ENCODE peak calls at places on chromosomes 7 and 10, in ten cellular contexts. One of them, this sample, is unnamed.
A peak's percentile ranks its signal among the peaks of the same experiment; 100 is the strongest.

GRCh38 chr10:62818426-62819011 is 2.4 kb upstream of the EGR2 start:
- DNase-seq in H1: no peak
- DNase-seq in suprapubic skin: no peak
- DNase-seq in spleen: peak; percentile 89
- DNase-seq in transverse colon: peak; percentile 26
- DNase-seq in K562: peak; percentile 34
- DNase-seq in HCT116: no peak
- DNase-seq in sigmoid colon: no peak
- DNase-seq in HepG2: no peak
- DNase-seq in GM12892: no peak
- DNase-seq in this sample: no peak

GRCh38 chr7:51706851-51707250 is 390.2 kb upstream of the COBL start:
- DNase-seq in H1: no peak
- DNase-seq in suprapubic skin: no peak
- DNase-seq in spleen: no peak
- DNase-seq in transverse colon: no peak
- DNase-seq in K562: no peak
- DNase-seq in HCT116: no peak
- DNase-seq in sigmoid colon: no peak
- DNase-seq in HepG2: no peak
- DNase-seq in GM12892: no peak
- DNase-seq in this sample: no peak

GRCh38 chr10:88198023-88198422 is 334.6 kb downstream of the PTEN start:
- DNase-seq in H1: no peak
- DNase-seq in suprapubic skin: no peak
- DNase-seq in spleen: no peak
- DNase-seq in transverse colon: no peak
- DNase-seq in K562: no peak
- DNase-seq in HCT116: no peak
- DNase-seq in sigmoid colon: no peak
- DNase-seq in HepG2: no peak
- DNase-seq in GM12892: no peak
- DNase-seq in this sample: no peak

GRCh38 chr10:61175331-61175730 is 231.3 kb upstream of the RHOBTB1 start:
- DNase-seq in H1: no peak
- DNase-seq in suprapubic skin: no peak
- DNase-seq in spleen: no peak
- DNase-seq in transverse colon: no peak
- DNase-seq in K562: no peak
- DNase-seq in HCT116: no peak
- DNase-seq in sigmoid colon: no peak
- DNase-seq in HepG2: no peak
- DNase-seq in GM12892: no peak
- DNase-seq in this sample: no peak

GRCh38 chr7:84195295-84196006 is 862 bp upstream of the SEMA3A start:
- DNase-seq in H1: no peak
- DNase-seq in suprapubic skin: no peak
- DNase-seq in spleen: no peak
- DNase-seq in transverse colon: no peak
- DNase-seq in K562: no peak
- DNase-seq in HCT116: no peak
- DNase-seq in sigmoid colon: no peak
- DNase-seq in HepG2: no peak
- DNase-seq in GM12892: no peak
- DNase-seq in this sample: no peak

GRCh38 chr10:86372119-86372784 is 5.7 kb upstream of the GRID1 start:
- DNase-seq in H1: no peak
- DNase-seq in suprapubic skin: no peak
- DNase-seq in spleen: peak; percentile 29
- DNase-seq in transverse colon: no peak
- DNase-seq in K562: no peak
- DNase-seq in HCT116: no peak
- DNase-seq in sigmoid colon: peak; percentile 42
- DNase-seq in HepG2: no peak
- DNase-seq in GM12892: no peak
- DNase-seq in this sample: peak; percentile 70

GRCh38 chr10:129465796-129466702 is 992 bp upstream of the MGMT start:
- DNase-seq in H1: no peak
- DNase-seq in suprapubic skin: no peak
- DNase-seq in spleen: peak; percentile 78
- DNase-seq in transverse colon: peak; percentile 14
- DNase-seq in K562: no peak
- DNase-seq in HCT116: no peak
- DNase-seq in sigmoid colon: no peak
- DNase-seq in HepG2: no peak
- DNase-seq in GM12892: no peak
- DNase-seq in this sample: no peak

GRCh38 chr10:3292601-3293000 is 120.0 kb upstream of the PITRM1 start:
- DNase-seq in H1: no peak
- DNase-seq in suprapubic skin: peak; percentile 70
- DNase-seq in spleen: no peak
- DNase-seq in transverse colon: peak; percentile 22
- DNase-seq in K562: no peak
- DNase-seq in HCT116: no peak
- DNase-seq in sigmoid colon: no peak
- DNase-seq in HepG2: no peak
- DNase-seq in GM12892: no peak
- DNase-seq in this sample: no peak

GRCh38 chr10:102371295-102371694 is 24.2 kb upstream of the NFKB2 start:
- DNase-seq in H1: no peak
- DNase-seq in suprapubic skin: no peak
- DNase-seq in spleen: no peak
- DNase-seq in transverse colon: no peak
- DNase-seq in K562: no peak
- DNase-seq in HCT116: no peak
- DNase-seq in sigmoid colon: no peak
- DNase-seq in HepG2: no peak
- DNase-seq in GM12892: no peak
- DNase-seq in this sample: no peak

GRCh38 chr10:101464082-101464481 is 110.1 kb downstream of the BTRC start:
- DNase-seq in H1: no peak
- DNase-seq in suprapubic skin: no peak
- DNase-seq in spleen: no peak
- DNase-seq in transverse colon: no peak
- DNase-seq in K562: no peak
- DNase-seq in HCT116: no peak
- DNase-seq in sigmoid colon: no peak
- DNase-seq in HepG2: no peak
- DNase-seq in GM12892: no peak
- DNase-seq in this sample: no peak

GRCh38 chr7:134645935-134646334 is 718 bp upstream of the BPGM start:
- DNase-seq in H1: no peak
- DNase-seq in suprapubic skin: no peak
- DNase-seq in spleen: no peak
- DNase-seq in transverse colon: no peak
- DNase-seq in K562: peak; percentile 36
- DNase-seq in HCT116: no peak
- DNase-seq in sigmoid colon: no peak
- DNase-seq in HepG2: no peak
- DNase-seq in GM12892: no peak
- DNase-seq in this sample: no peak
- TF ChIP-seq POLR2A in H1: no peak
- TF ChIP-seq POLR2A in suprapubic skin: no peak
- TF ChIP-seq POLR2A in spleen: no peak
- TF ChIP-seq POLR2A in transverse colon: no peak
- TF ChIP-seq POLR2A in K562: no peak
- TF ChIP-seq POLR2A in HCT116: no peak
- TF ChIP-seq POLR2A in sigmoid colon: no peak
- TF ChIP-seq POLR2A in HepG2: no peak
- TF ChIP-seq POLR2A in GM12892: no peak
- TF ChIP-seq POLR2A in this sample: no peak

DNA sequence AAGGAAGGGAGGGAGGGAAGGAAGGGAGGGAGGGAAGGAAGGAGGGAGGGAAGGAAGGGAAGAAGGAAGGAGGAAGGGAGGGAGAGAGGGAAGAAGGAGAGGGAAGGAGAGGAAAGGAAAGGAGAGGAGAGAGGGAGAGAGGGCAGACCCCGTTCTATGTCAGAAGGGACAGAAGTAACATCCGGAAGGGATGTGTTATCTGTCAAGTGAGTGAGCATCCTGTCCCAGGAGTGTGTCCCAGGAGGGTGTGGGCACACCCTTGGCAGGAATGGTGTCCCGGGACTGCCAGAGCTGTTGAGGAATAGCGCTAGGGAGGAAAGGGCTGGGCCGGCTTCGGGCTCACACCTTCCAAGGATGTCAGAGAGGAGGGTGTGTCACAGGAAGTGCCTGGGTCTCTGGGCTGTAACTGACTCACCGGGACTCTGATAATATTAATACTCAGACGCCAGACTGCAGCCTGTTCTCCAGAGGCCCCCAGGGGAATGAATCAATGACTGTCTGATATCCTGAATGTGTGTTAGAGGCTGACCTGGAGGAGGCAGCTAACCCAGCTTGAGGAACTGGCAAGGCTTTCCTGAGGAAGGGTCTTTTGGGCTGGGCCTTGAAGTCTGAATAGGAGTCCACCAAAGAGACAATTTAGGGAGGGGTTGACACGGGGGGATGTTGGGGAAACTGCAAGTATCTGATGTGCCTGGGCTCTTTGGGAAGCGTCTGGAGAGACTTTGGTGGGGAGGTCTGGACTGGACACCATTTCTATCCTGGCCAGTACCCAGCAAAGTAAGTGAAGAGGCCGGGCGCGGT is 125.7 kb upstream of the TNRC18 start:
- DNase-seq in H1: no peak
- DNase-seq in suprapubic skin: peak; percentile 83
- DNase-seq in spleen: no peak
- DNase-seq in transverse colon: peak; percentile 90
- DNase-seq in K562: peak; percentile 65
- DNase-seq in HCT116: peak; percentile 87
- DNase-seq in sigmoid colon: no peak
- DNase-seq in HepG2: no peak
- DNase-seq in GM12892: no peak
- DNase-seq in this sample: no peak
- TF ChIP-seq POLR2AphosphoS5 in H1: no peak
- TF ChIP-seq POLR2AphosphoS5 in suprapubic skin: no peak
- TF ChIP-seq POLR2AphosphoS5 in spleen: peak; percentile 20
- TF ChIP-seq POLR2AphosphoS5 in transverse colon: no peak
- TF ChIP-seq POLR2AphosphoS5 in K562: peak; percentile 29
- TF ChIP-seq POLR2AphosphoS5 in HCT116: peak; percentile 79
- TF ChIP-seq POLR2AphosphoS5 in sigmoid colon: no peak
- TF ChIP-seq POLR2AphosphoS5 in HepG2: no peak
- TF ChIP-seq POLR2AphosphoS5 in GM12892: no peak
- TF ChIP-seq POLR2AphosphoS5 in this sample: peak; percentile 51

GRCh38 chr10:89554433-89554832 is 19.0 kb upstream of the SLC16A12 start:
- DNase-seq in H1: no peak
- DNase-seq in suprapubic skin: no peak
- DNase-seq in spleen: no peak
- DNase-seq in transverse colon: no peak
- DNase-seq in K562: no peak
- DNase-seq in HCT116: no peak
- DNase-seq in sigmoid colon: no peak
- DNase-seq in HepG2: no peak
- DNase-seq in GM12892: no peak
- DNase-seq in this sample: no peak

GRCh38 chr10:89552213-89552612 is 16.8 kb upstream of the SLC16A12 start:
- DNase-seq in H1: no peak
- DNase-seq in suprapubic skin: no peak
- DNase-seq in spleen: no peak
- DNase-seq in transverse colon: no peak
- DNase-seq in K562: no peak
- DNase-seq in HCT116: no peak
- DNase-seq in sigmoid colon: no peak
- DNase-seq in HepG2: no peak
- DNase-seq in GM12892: no peak
- DNase-seq in this sample: no peak

GRCh38 chr10:89553064-89553734 is 17.8 kb upstream of the SLC16A12 start:
- DNase-seq in H1: no peak
- DNase-seq in suprapubic skin: no peak
- DNase-seq in spleen: no peak
- DNase-seq in transverse colon: no peak
- DNase-seq in K562: no peak
- DNase-seq in HCT116: peak; percentile 82
- DNase-seq in sigmoid colon: no peak
- DNase-seq in HepG2: peak; percentile 37
- DNase-seq in GM12892: no peak
- DNase-seq in this sample: no peak

GRCh38 chr10:89555688-89556445 is 20.5 kb upstream of the SLC16A12 start:
- DNase-seq in H1: no peak
- DNase-seq in suprapubic skin: no peak
- DNase-seq in spleen: no peak
- DNase-seq in transverse colon: no peak
- DNase-seq in K562: no peak
- DNase-seq in HCT116: no peak
- DNase-seq in sigmoid colon: no peak
- DNase-seq in HepG2: no peak
- DNase-seq in GM12892: no peak
- DNase-seq in this sample: no peak

GRCh38 chr10:89556590-89556989 is 21.2 kb upstream of the SLC16A12 start:
- DNase-seq in H1: no peak
- DNase-seq in suprapubic skin: no peak
- DNase-seq in spleen: no peak
- DNase-seq in transverse colon: no peak
- DNase-seq in K562: no peak
- DNase-seq in HCT116: no peak
- DNase-seq in sigmoid colon: no peak
- DNase-seq in HepG2: no peak
- DNase-seq in GM12892: no peak
- DNase-seq in this sample: no peak
- TF ChIP-seq POLR2A in H1: no peak
- TF ChIP-seq POLR2A in suprapubic skin: no peak
- TF ChIP-seq POLR2A in spleen: no peak
- TF ChIP-seq POLR2A in transverse colon: no peak
- TF ChIP-seq POLR2A in K562: no peak
- TF ChIP-seq POLR2A in HCT116: no peak
- TF ChIP-seq POLR2A in sigmoid colon: no peak
- TF ChIP-seq POLR2A in HepG2: no peak
- TF ChIP-seq POLR2A in GM12892: no peak
- TF ChIP-seq POLR2A in this sample: no peak

DNA sequence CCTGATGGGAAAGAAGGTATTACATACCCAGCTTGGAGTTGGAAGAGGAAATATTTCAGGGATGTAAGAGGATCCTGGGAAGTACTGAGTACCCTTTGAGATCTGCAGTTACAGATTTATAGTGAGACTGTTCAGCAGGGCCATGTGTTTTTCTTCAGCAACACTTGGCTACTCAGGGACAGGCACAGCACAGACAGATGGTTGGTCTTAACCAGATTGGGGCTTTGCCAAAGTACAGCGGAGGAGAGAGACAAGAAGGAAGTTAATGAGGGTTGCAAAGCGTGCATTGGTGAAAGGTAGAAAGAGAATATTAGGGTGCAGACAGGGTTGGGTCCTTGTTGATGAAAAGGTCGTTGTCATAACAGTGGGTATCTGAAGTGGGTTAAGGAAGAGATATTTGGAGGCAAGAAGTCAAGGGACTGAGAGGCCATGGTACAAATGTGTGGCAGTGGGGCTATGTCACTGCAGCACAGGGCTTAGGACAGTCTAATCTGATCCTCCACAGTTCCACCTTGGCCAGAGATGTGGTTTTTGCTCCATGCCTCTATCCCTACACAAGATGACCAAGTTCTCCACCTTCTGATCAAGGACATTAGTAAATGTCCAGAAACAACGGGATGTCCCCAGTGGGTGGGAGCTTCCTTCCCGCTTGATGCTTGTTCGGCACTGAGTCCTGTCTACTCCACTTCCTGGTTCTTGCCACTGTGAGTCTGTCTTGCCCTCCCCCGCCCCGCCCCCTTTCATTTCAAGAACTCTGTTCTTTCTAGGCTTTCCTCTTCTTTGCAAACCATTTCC is 18.9 kb upstream of the DNAJC1 start:
- DNase-seq in H1: no peak
- DNase-seq in suprapubic skin: no peak
- DNase-seq in spleen: no peak
- DNase-seq in transverse colon: peak; percentile 20
- DNase-seq in K562: peak; percentile 41
- DNase-seq in HCT116: no peak
- DNase-seq in sigmoid colon: no peak
- DNase-seq in HepG2: no peak
- DNase-seq in GM12892: no peak
- DNase-seq in this sample: no peak
- TF ChIP-seq POLR2AphosphoS5 in H1: no peak
- TF ChIP-seq POLR2AphosphoS5 in suprapubic skin: no peak
- TF ChIP-seq POLR2AphosphoS5 in spleen: peak; percentile 38
- TF ChIP-seq POLR2AphosphoS5 in transverse colon: no peak
- TF ChIP-seq POLR2AphosphoS5 in K562: no peak
- TF ChIP-seq POLR2AphosphoS5 in HCT116: no peak
- TF ChIP-seq POLR2AphosphoS5 in sigmoid colon: peak; percentile 95
- TF ChIP-seq POLR2AphosphoS5 in HepG2: no peak
- TF ChIP-seq POLR2AphosphoS5 in GM12892: no peak
- TF ChIP-seq POLR2AphosphoS5 in this sample: no peak